ENCODE peak calls at places on chromosomes 11 and 22, in seven cellular contexts. V is heart left ventricle, A is right lobe of liver, R is body of pancreas, I is Peyer's patch, O is prostate gland, C is testis. F is an unnamed sample. For H3K27me3, the result is how much of the 10 kb centered on the place peaks cover.

GRCh38 chr11:131685206-131685605 is 314.8 kb downstream of the NTM start:
- DNase-seq in C (no peak), O (no peak), R (no peak), A (no peak), I (no peak), V (no peak), F (no peak)

GRCh38 chr11:66248903-66249302 is 19.5 kb upstream of the RAB1B start:
- DNase-seq in R (no peak), O (no peak), C (no peak), A (no peak), I (no peak), V (no peak), F (no peak)

GRCh38 chr11:31643831-31644230 is 134.3 kb downstream of the ELP4 start:
- DNase-seq in R (no peak), V (no peak), A (no peak), O (no peak), I (no peak), C (no peak), F (no peak)

GRCh38 chr11:18617688-18618340 is 16.3 kb downstream of the SPTY2D1 start:
- DNase-seq in R (no peak), I (no peak), O (no peak), C (no peak), V (no peak), A (no peak), F (no peak)

GRCh38 chr22:44738347-44738715 is 14.0 kb upstream of the ARHGAP8 start:
- DNase-seq in O (no peak), C (no peak), I (peak), R (no peak), V (no peak), A (no peak), F (peak)

GRCh38 chr22:44408227-44409192 is 89.5 kb downstream of the RTL6 start:
- DNase-seq in A (no peak), I (no peak), R (no peak), C (peak), O (no peak), V (no peak), F (no peak)

GRCh38 chr22:44133901-44134511 is 46.7 kb upstream of the PARVG start:
- DNase-seq in I (no peak), C (peak), A (peak), O (no peak), R (peak), V (no peak), F (no peak)

GRCh38 chr11:70205766-70206165 is 2.7 kb downstream of the FADD start:
- DNase-seq in A (peak), I (no peak), C (no peak), V (no peak), O (no peak), R (no peak), F (no peak)

GRCh38 chr11:42112896-42113295 is 653.4 kb upstream of the LRRC4C start:
- DNase-seq in R (no peak), C (no peak), O (no peak), A (no peak), V (no peak), I (no peak), F (no peak)

GRCh38 chr11:71563401-71563800 is 2.0 kb upstream of the KRTAP5-10 start:
- DNase-seq in O (no peak), A (no peak), R (peak), C (peak), I (peak), V (no peak), F (no peak)

GRCh38 chr11:15742626-15743243 is 613.6 kb downstream of the SOX6 start:
- DNase-seq in V (no peak), C (no peak), I (no peak), R (no peak), O (no peak), A (no peak), F (no peak)

GRCh38 chr11:16086229-16086628 is 270.1 kb downstream of the SOX6 start:
- DNase-seq in V (no peak), O (no peak), A (no peak), C (no peak), I (no peak), R (no peak), F (no peak)

GRCh38 chr11:72326151-72326842 is 82.3 kb upstream of the PHOX2A start:
- DNase-seq in V (no peak), O (no peak), C (no peak), I (no peak), R (no peak), A (no peak), F (no peak)

GRCh38 chr11:86162257-86162656 is 82.3 kb upstream of the EED start:
- DNase-seq in O (no peak), V (no peak), C (peak), R (peak), A (no peak), I (peak), F (peak)

GRCh38 chr11:3152471-3153110 is 12.5 kb downstream of the OSBPL5 start:
- DNase-seq in A (peak), I (no peak), V (no peak), R (no peak), C (no peak), O (no peak), F (no peak)

GRCh38 chr11:76770642-76771445 is 12.3 kb upstream of the TSKU start:
- DNase-seq in I (peak), A (peak), C (peak), V (no peak), R (peak), O (peak), F (peak)

GRCh38 chr11:3614742-3615171 is 27.0 kb downstream of the ART5 start:
- DNase-seq in R (peak), O (no peak), C (no peak), I (peak), A (no peak), V (no peak), F (peak)

GRCh38 chr22:49087163-49087562 is 740.5 kb downstream of the BRD1 start:
- DNase-seq in C (peak), O (no peak), R (no peak), I (no peak), A (no peak), V (no peak), F (no peak)

GRCh38 chr11:30445056-30445455 is 122.2 kb downstream of the ARL14EP start:
- DNase-seq in A (no peak), C (no peak), R (no peak), V (no peak), O (no peak), I (no peak), F (no peak)
- H3K27me3 ChIP-seq in A (under half), C (under half), R (under half), V (under half), O (under half), I (under half), F (under half)

GRCh38 chr11:134048028-134048427 is 20.8 kb upstream of the JAM3 start:
- DNase-seq in C (no peak), O (no peak), R (no peak), I (no peak), V (no peak), A (no peak), F (no peak)

GRCh38 chr11:134045799-134046635 is 22.9 kb upstream of the JAM3 start:
- DNase-seq in R (no peak), V (no peak), O (no peak), I (no peak), C (peak), A (peak), F (no peak)

GRCh38 chr11:134046681-134047449 is 22.0 kb upstream of the JAM3 start:
- DNase-seq in C (no peak), O (no peak), V (no peak), R (no peak), I (no peak), A (peak), F (no peak)

GRCh38 chr11:134049303-134049702 is 19.6 kb upstream of the JAM3 start:
- DNase-seq in V (peak), R (no peak), A (peak), C (peak), O (no peak), I (peak), F (no peak)

GRCh38 chr11:134047586-134047999 is 21.3 kb upstream of the JAM3 start:
- DNase-seq in R (peak), V (peak), A (peak), C (peak), O (no peak), I (peak), F (peak)
- TF ChIP-seq POLR2A in R (no peak), V (no peak), A (no peak), C (peak), O (no peak), I (no peak), F (no peak)

GRCh38 chr22:30247561-30247960 is 1.0 kb upstream of the LIF start:
- DNase-seq in R (no peak), A (no peak), C (no peak), V (no peak), O (no peak), I (no peak), F (no peak)
- H3K27me3 ChIP-seq in R (under half), A (under half), C (under half), V (under half), O (under half), I (under half), F (under half)

GRCh38 chr11:8097926-8098325 is 16.9 kb downstream of the TUB start:
- DNase-seq in A (no peak), O (no peak), C (peak), V (no peak), R (no peak), I (no peak), F (no peak)

GRCh38 chr11:8095356-8095755 is 14.3 kb downstream of the TUB start:
- DNase-seq in I (no peak), O (no peak), R (no peak), V (no peak), C (peak), A (no peak), F (no peak)

GRCh38 chr11:8095831-8096522 is 15.0 kb downstream of the TUB start:
- DNase-seq in O (no peak), R (no peak), I (no peak), V (no peak), C (peak), A (no peak), F (no peak)

GRCh38 chr11:8097062-8097814 is 16.2 kb downstream of the TUB start:
- DNase-seq in I (no peak), V (no peak), C (peak), O (no peak), R (no peak), A (no peak), F (no peak)

GRCh38 chr11:8096575-8096974 is 15.6 kb downstream of the TUB start:
- DNase-seq in V (no peak), A (no peak), R (no peak), I (no peak), C (peak), O (no peak), F (no peak)
- TF ChIP-seq POLR2A in V (no peak), A (no peak), R (no peak), I (no peak), C (no peak), O (no peak), F (no peak)

DNA sequence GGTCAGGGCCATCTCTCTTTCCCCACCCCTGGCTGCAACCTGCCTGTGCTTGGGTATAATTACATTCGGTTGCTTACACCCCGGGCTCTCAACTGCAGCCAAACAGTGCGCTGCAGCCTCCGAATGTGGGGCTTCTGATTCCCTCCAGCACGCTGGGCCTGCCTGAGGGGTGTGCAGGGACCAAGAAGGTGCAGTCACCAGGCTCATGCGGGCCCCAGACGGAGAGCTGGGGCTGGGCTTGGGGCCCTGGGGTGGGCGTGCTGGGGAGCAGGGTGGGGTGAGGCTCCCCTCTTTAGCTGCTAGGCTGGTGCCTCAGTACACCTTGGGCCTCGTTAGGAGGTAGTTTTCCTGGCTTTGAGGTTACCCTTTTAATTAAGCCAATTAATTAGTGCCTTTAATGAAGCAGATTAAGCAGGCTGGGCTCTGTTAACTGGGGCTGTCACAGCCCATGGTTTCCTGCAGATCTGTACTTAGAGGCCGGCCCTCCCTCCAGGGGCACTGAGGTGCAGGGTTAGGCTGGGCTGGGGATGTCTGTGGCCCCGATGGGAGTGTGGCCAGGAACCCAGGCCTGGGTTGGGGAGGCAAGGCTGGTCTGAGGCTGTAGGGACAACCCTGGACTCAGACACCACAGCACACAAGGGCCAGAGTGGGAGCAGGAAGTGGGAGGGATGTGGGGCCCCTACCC is 17.3 kb downstream of the FLRT1 start:
- DNase-seq in O (no peak), C (no peak), V (no peak), I (no peak), R (no peak), A (no peak), F (no peak)
- H3K27me3 ChIP-seq in O (under half), C (under half), V (under half), I (under half), R (under half), A (under half), F (under half)

GRCh38 chr22:27656970-27657369 is 144.6 kb downstream of the MN1 start:
- DNase-seq in V (no peak), C (no peak), I (no peak), O (no peak), A (no peak), R (no peak), F (no peak)
- TF ChIP-seq POLR2A in V (no peak), C (no peak), I (no peak), O (no peak), A (no peak), R (no peak), F (no peak)

F was measured in transverse colon.